ENCODE peak calls at places on chromosomes 11 and 22, in seven cellular contexts. O is right lobe of liver; G is fibroblast of lung; Q is cardiac muscle cell; A is testis; X is CD8-positive, alpha-beta memory T cell; D is Caco-2. N is an unnamed sample.

GRCh38 chr22:23144926-23145906 is at the start of gene RAB36:
- DNase-seq in A (peak; percentile 100), G (peak; percentile 98), Q (peak; percentile 99), O (peak; percentile 96), D (peak; percentile 84), X (peak; percentile 88), N (peak; percentile 91)

GRCh38 chr11:84720706-84721402 is 906.3 kb downstream of the DLG2 start:
- DNase-seq in D (peak; percentile 28), Q (peak; percentile 27), A (peak; percentile 34), G (peak; percentile 1), O (peak; percentile 57), X (no peak), N (no peak)

GRCh38 chr11:42244376-42244775 is 784.9 kb upstream of the LRRC4C start:
- DNase-seq in A (no peak), G (no peak), D (no peak), Q (no peak), X (no peak), O (no peak), N (no peak)

GRCh38 chr11:117749541-117749910 is 47.5 kb downstream of the DSCAML1 start:
- DNase-seq in X (no peak), G (no peak), Q (no peak), D (no peak), A (no peak), O (peak; percentile 55), N (no peak)

GRCh38 chr22:46763051-46763705 is 728 bp downstream of the TBC1D22A start:
- DNase-seq in A (peak; percentile 55), D (no peak), O (no peak), G (peak; percentile 8), Q (peak; percentile 56), X (peak; percentile 55), N (peak; percentile 33)

GRCh38 chr11:118838905-118839553 is 44.7 kb upstream of the CXCR5 start:
- DNase-seq in G (no peak), O (no peak), Q (no peak), A (no peak), X (no peak), D (no peak), N (no peak)

GRCh38 chr11:35682230-35683195 is 19.9 kb downstream of the TRIM44 start:
- DNase-seq in Q (no peak), O (no peak), G (peak; percentile 19), D (peak; percentile 61), X (no peak), A (peak; percentile 42), N (no peak)

GRCh38 chr11:44112083-44112865 is 16.8 kb downstream of the EXT2 start:
- DNase-seq in X (no peak), O (no peak), G (peak; percentile 58), Q (peak; percentile 54), A (peak; percentile 20), D (no peak), N (no peak)

GRCh38 chr11:36037031-36037430 is 93.2 kb downstream of the LDLRAD3 start:
- DNase-seq in Q (peak; percentile 70), A (peak; percentile 36), D (no peak), O (peak; percentile 59), G (no peak), X (no peak), N (no peak)

GRCh38 chr11:62054484-62055121 is 69.2 kb upstream of the INCENP start:
- DNase-seq in O (no peak), Q (peak; percentile 26), D (peak; percentile 85), X (no peak), G (peak; percentile 79), A (no peak), N (no peak)

GRCh38 chr22:48660104-48660794 is 1167.4 kb downstream of the BRD1 start:
- DNase-seq in O (no peak), X (no peak), D (no peak), G (no peak), Q (no peak), A (no peak), N (no peak)

GRCh38 chr11:93622043-93622442 is 39.4 kb upstream of the CEP295 start:
- DNase-seq in X (no peak), A (no peak), Q (no peak), G (peak; percentile 3), O (no peak), D (no peak), N (no peak)

GRCh38 chr11:87473174-87473573 is 435.4 kb downstream of the TMEM135 start:
- DNase-seq in G (peak; percentile 87), D (no peak), O (no peak), A (no peak), Q (no peak), X (no peak), N (no peak)

GRCh38 chr22:21713428-21714058 is 22.1 kb downstream of the YPEL1 start:
- DNase-seq in Q (no peak), X (no peak), G (no peak), A (no peak), O (peak; percentile 47), D (no peak), N (no peak)

GRCh38 chr11:122668562-122669090 is 13.1 kb downstream of the UBASH3B start:
- DNase-seq in D (no peak), O (no peak), X (no peak), Q (peak; percentile 23), A (no peak), G (peak; percentile 95), N (no peak)

GRCh38 chr11:12179521-12179920 is 69.1 kb downstream of the MICAL2 start:
- DNase-seq in A (no peak), D (no peak), O (no peak), G (peak; percentile 50), X (no peak), Q (no peak), N (no peak)

GRCh38 chr22:37659066-37659896 is 758 bp downstream of the PDXP start:
- DNase-seq in X (no peak), A (peak; percentile 59), O (peak; percentile 84), G (no peak), Q (no peak), D (peak; percentile 62), N (no peak)

GRCh38 chr11:117230286-117230961 is 1.4 kb downstream of the PCSK7 start:
- DNase-seq in D (no peak), G (no peak), Q (peak; percentile 38), A (no peak), O (no peak), X (peak; percentile 17), N (no peak)

DNA sequence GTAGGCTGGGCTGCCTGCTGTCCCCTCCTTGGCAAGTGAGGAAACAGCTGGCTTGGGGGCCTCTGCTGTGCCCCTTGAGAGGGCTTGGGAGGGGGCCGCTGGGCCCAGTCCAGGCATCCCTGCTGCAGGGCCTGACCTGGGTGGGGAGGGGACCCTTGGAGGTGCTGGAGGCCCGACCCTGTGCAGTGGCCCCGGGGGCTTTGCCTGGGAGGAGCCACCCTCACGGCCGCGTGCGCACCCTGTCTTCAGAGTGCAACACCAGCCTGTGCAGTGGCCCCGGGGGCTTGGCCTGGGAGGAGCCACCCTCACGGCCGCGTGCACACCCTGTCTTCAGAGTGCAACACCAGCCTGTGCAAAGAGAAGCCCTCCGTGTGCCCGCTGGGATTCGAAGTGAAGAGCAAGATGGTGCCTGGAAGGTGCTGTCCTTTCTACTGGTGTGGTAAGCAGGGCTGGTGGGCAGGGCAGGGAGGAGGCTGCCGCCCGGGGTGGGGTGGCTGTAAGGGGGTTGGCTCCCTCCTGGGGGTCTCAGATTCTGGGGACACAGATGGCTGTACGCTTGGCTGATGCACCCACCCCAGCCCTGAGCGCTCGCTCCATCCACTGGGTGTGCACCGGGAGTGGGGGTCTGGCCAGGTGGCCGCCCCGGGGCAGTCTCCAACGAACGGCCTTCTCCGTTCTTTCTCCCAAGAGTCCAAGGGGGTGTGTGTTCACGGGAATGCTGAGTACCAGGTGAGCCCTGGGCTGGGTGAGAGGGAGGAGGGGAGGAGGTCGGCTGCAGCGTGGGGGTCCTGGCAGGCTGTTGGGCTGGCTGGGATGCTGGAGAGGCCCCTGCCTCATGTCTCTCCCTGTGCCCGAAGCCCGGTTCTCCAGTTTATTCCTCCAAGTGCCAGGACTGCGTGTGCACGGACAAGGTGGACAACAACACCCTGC is 32.9 kb downstream of the MUC2 start:
- DNase-seq in O (no peak), X (no peak), G (no peak), D (no peak), A (no peak), Q (no peak), N (no peak)
- H3K9me3 ChIP-seq in O (no peaks in the 10 kb centered on the region), X (no peaks in the 10 kb centered on the region), G (no peaks in the 10 kb centered on the region), D (peaks cover 7% of the 10 kb centered on the region), A (no peaks in the 10 kb centered on the region), Q (no peaks in the 10 kb centered on the region), N (no peaks in the 10 kb centered on the region)

DNA sequence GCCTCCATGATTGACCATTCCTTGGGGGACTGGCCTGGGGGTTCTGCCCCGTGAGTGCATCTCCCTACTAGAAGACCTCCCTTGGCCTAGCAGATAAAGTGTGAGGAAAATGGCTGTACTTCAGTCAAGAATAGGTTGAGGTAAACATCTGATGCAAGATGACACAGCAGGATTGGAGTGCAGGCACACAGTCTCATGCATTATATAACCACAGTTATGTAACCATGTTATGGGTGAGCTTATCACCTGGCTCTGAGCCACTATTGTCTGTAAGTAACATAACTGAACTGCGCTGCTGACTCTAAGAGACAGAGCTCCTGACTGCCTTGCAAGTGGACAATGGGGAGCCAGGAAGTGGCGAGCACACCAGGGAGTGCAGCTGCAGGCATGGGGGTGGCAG is 378.7 kb upstream of the ANO5 start:
- DNase-seq in A (peak; percentile 40), G (no peak), X (no peak), D (no peak), Q (peak; percentile 34), O (no peak), N (no peak)
- H3K9me3 ChIP-seq in A (no peaks in the 10 kb centered on the region), G (no peaks in the 10 kb centered on the region), X (no peaks in the 10 kb centered on the region), D (no peaks in the 10 kb centered on the region), Q (no peaks in the 10 kb centered on the region), O (no peaks in the 10 kb centered on the region), N (no peaks in the 10 kb centered on the region)

GRCh38 chr11:1333091-1333772 is 23.8 kb upstream of the TOLLIP start:
- DNase-seq in O (no peak), A (no peak), G (no peak), D (no peak), X (no peak), Q (no peak), N (no peak)
- H3K9me3 ChIP-seq in O (no peaks in the 10 kb centered on the region), A (no peaks in the 10 kb centered on the region), G (no peaks in the 10 kb centered on the region), D (peaks cover 3% of the 10 kb centered on the region), X (peaks cover 5% of the 10 kb centered on the region), Q (no peaks in the 10 kb centered on the region), N (no peaks in the 10 kb centered on the region)

GRCh38 chr11:2643746-2644145 is 56.0 kb downstream of the KCNQ1OT1 start:
- DNase-seq in Q (no peak), G (no peak), O (no peak), A (no peak), X (no peak), D (no peak), N (no peak)
- H3K9me3 ChIP-seq in Q (no peaks in the 10 kb centered on the region), G (peaks cover 3% of the 10 kb centered on the region), O (no peaks in the 10 kb centered on the region), A (no peaks in the 10 kb centered on the region), X (peaks cover 16% of the 10 kb centered on the region), D (peaks cover 86% of the 10 kb centered on the region), N (peaks cover 13% of the 10 kb centered on the region)